ENCODE peak calls at places on chromosomes 4 and X, in seven cellular contexts. P, I, Y, U, J, W and L are unnamed samples. For H3K4me1, the result is how much of the 10 kb centered on the place peaks cover.

GRCh38 chr4:128512161-128512560 is 224.5 kb upstream of the PGRMC2 start:
- DNase-seq in J (no peak), Y (no peak), P (no peak), W (no peak), U (no peak), I (peak), L (no peak)

GRCh38 chr4:86895692-86896488 is 3.7 kb upstream of the C4orf36 start:
- DNase-seq in Y (peak), I (peak), J (no peak), U (no peak), W (peak), P (peak), L (peak)

GRCh38 chr4:170022211-170022610 is 4.0 kb downstream of the MFAP3L start:
- DNase-seq in U (no peak), Y (no peak), W (no peak), I (no peak), J (no peak), P (no peak), L (no peak)

GRCh38 chr4:169774466-169775445 is 17.0 kb upstream of the HPF1 start:
- DNase-seq in I (peak), J (peak), W (no peak), Y (no peak), P (no peak), U (no peak), L (peak)

GRCh38 chr4:86876894-86877685 is 15.1 kb downstream of the C4orf36 start:
- DNase-seq in W (no peak), U (no peak), I (peak), P (no peak), J (no peak), Y (no peak), L (no peak)

GRCh38 chrX:41336447-41336846 is 2.5 kb downstream of the DDX3X start:
- DNase-seq in U (no peak), I (no peak), P (no peak), W (no peak), J (peak), Y (no peak), L (no peak)

GRCh38 chr4:138158746-138159297 is 83.3 kb downstream of the SLC7A11 start:
- DNase-seq in P (no peak), Y (peak), I (peak), J (no peak), W (peak), U (no peak), L (no peak)

GRCh38 chrX:69019073-69019890 is 146.0 kb downstream of the PJA1 start:
- DNase-seq in Y (no peak), J (no peak), U (no peak), P (no peak), I (no peak), W (no peak), L (no peak)

GRCh38 chr4:55386840-55387239 is 8.9 kb upstream of the TMEM165 start:
- DNase-seq in W (no peak), J (no peak), U (peak), I (no peak), P (no peak), Y (no peak), L (no peak)

GRCh38 chr4:24963277-24963676 is 50.4 kb upstream of the CCDC149 start:
- DNase-seq in J (peak), I (no peak), W (no peak), P (no peak), U (no peak), Y (no peak), L (no peak)

GRCh38 chr4:128553665-128554515 is 255.6 kb upstream of the JADE1 start:
- DNase-seq in U (no peak), I (no peak), J (no peak), Y (no peak), P (no peak), W (peak), L (no peak)

GRCh38 chr4:114600672-114601071 is 2.1 kb downstream of the UGT8 start:
- DNase-seq in Y (no peak), U (no peak), P (no peak), J (no peak), I (no peak), W (no peak), L (no peak)

GRCh38 chr4:73729534-73730165 is 10.7 kb upstream of the CXCL8 start:
- DNase-seq in W (peak), I (peak), Y (peak), P (peak), U (peak), J (peak), L (peak)

GRCh38 chr4:86449746-86450145 is 89.9 kb upstream of the MAPK10 start:
- DNase-seq in Y (no peak), P (no peak), I (no peak), W (no peak), U (no peak), J (no peak), L (no peak)

GRCh38 chr4:103099691-103100392 is at the start of gene BDH2:
- DNase-seq in J (peak), Y (peak), P (peak), W (peak), I (peak), U (peak), L (peak)

GRCh38 chr4:14177987-14178386 is 550.5 kb upstream of the BOD1L1 start:
- DNase-seq in I (no peak), P (no peak), Y (no peak), W (no peak), J (peak), U (no peak), L (no peak)

GRCh38 chrX:136209016-136209738 is 42.0 kb downstream of the MAP7D3 start:
- DNase-seq in P (peak), I (peak), Y (peak), W (peak), J (peak), U (no peak), L (peak)

GRCh38 chr4:163582688-163583087 is 88.2 kb downstream of the TMA16 start:
- DNase-seq in I (no peak), P (no peak), W (no peak), U (no peak), J (no peak), Y (no peak), L (no peak)

GRCh38 chrX:71550578-71550977 is 17.7 kb downstream of the OGT start:
- DNase-seq in P (no peak), Y (no peak), W (no peak), U (no peak), I (peak), J (no peak), L (no peak)

GRCh38 chr4:111215755-111216154 is 592.9 kb upstream of the PITX2 start:
- DNase-seq in W (no peak), U (no peak), P (no peak), Y (no peak), J (no peak), I (no peak), L (no peak)

GRCh38 chr4:10694151-10694825 is 9.7 kb upstream of the CLNK start:
- DNase-seq in I (no peak), P (no peak), W (no peak), Y (peak), J (no peak), U (no peak), L (no peak)

GRCh38 chrX:40006025-40007017 is 91.4 kb downstream of the BCOR start:
- DNase-seq in U (peak), P (no peak), J (peak), Y (no peak), W (no peak), I (peak), L (peak)

DNA sequence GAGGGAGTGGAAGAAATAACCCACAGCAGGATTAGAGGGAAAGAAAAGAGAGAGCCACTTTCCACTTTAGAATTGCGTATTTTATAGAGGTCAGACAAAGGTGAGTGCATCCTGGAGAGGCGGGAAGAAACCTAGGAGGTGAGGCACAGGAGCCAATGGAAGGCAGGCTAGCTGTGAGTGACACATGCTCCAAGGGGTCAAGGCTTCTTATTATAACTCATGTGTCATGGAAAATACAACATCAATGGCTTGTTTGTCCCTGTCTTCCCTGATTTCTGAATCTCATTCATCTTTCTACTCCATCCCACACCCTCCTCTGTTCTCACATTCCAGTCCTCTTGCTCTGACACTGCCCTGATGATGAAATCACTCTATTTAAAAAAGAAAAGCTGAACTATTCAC is 14.4 kb downstream of the ANXA3 start:
- DNase-seq in U (peak), Y (peak), I (peak), J (peak), W (peak), P (peak), L (no peak)
- H3K4me1 ChIP-seq in U (half or more), Y (under half), I (under half), J (under half), W (half or more), P (half or more), L (under half)

GRCh38 chr4:1871471-1872021 is 353 bp downstream of the NSD2 start:
- DNase-seq in Y (no peak), W (no peak), J (peak), P (no peak), U (no peak), I (peak), L (peak)
- H3K4me1 ChIP-seq in Y (under half), W (under half), J (under half), P (under half), U (under half), I (under half), L (under half)

DNA sequence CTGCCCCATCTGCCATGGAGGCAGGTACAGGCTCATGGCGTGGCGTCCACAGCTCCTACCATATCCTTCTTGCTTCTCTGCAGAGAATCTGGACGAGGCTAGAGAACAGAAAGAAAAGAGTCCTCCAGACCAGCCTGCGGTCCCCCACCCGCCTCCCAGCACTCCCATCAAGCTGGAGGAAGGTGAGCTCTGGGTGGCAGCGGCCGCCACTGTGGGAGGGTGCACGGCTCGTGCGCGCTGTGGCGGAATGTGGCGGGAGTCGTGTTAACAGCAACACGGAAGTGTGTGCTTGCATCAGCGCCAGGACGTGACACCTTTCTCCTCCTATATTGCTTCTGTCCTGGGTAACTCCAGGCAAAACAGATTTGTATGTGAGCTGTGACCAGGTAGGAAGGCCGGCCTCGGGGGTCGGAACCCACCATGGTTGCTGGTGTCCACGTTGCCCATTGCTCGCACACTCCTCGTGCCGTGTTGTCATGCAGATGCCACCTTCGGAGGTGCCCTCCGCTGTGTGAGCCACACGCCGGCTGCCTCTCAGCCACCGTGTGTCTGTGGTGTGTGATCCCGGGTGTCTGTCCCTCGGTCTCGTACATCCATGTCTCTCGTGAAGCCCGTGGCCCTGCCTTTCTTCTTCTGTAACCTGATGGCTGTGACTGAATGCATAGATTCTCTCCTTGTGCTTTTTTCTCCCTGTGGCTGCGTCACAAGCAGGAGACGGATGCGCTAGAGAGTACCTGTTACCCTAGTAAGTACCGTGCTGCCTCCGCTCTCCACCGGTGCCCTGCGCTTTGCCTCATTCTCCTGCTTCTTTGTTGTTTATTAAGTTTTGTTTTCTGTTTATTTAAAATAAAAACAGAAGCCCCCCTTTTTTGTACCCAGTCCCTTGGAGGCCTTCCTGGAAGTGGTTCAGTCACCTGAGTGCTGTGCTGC is 37.0 kb downstream of the NOP14 start:
- DNase-seq in J (peak), U (no peak), Y (no peak), I (no peak), P (no peak), W (no peak), L (no peak)
- H3K4me1 ChIP-seq in J (under half), U (under half), Y (under half), I (under half), P (under half), W (under half), L (under half)

DNA sequence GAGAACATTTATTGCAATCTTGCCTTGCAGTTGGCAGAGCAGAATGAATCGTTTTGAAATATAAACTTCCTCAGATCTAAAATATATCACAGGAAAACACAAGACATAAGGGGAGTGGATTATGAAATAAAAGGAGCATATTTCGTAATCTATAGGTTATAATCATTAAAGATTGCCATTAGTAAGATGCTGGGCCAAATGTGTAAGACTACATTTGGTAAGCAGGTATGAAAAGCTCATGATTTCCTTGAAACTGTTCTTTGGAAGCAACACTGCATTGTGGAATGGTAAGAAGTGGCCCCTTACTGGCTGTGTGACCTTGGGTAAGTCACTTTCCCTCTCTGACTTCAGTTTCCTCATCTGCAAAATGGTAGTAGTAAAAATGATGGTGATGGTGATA is 68.3 kb downstream of the AFF2 start:
- DNase-seq in U (no peak), I (no peak), Y (no peak), W (no peak), P (no peak), J (no peak), L (no peak)
- H3K4me1 ChIP-seq in U (under half), I (under half), Y (under half), W (under half), P (under half), J (under half), L (under half)

GRCh38 chrX:11704725-11705495 is 39.2 kb upstream of the ARHGAP6 start:
- DNase-seq in Y (peak), P (no peak), W (peak), J (peak), I (no peak), U (no peak), L (no peak)

GRCh38 chrX:11702965-11703631 is 37.4 kb upstream of the ARHGAP6 start:
- DNase-seq in I (no peak), Y (no peak), P (no peak), W (no peak), U (no peak), J (no peak), L (no peak)

GRCh38 chrX:11703855-11704254 is 38.1 kb upstream of the ARHGAP6 start:
- DNase-seq in Y (no peak), U (no peak), J (no peak), I (no peak), W (no peak), P (no peak), L (no peak)

GRCh38 chrX:11698747-11699146 is 33.0 kb upstream of the ARHGAP6 start:
- DNase-seq in W (no peak), J (no peak), U (no peak), Y (no peak), P (no peak), I (no peak), L (peak)

DNA sequence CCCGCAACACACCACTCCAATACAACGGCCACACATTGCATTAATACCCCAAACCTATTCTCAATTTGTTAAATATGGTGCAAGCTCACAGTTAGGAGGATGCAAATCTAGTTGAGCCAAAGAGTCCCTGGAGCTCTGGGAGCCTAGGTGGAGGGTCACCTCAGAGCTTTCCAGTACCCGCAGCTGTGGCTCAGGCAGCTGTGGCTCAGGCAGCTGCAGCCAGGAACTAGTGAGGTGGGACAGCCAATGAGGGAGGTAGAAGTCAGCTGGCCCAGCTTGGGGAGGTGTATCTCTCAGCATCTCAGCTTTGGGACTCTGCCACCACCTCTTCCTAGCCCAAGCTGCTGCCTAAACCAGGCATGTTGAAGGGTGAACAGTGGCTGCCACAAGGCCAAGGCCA is 36.7 kb upstream of the ARHGAP6 start:
- DNase-seq in U (no peak), Y (no peak), J (no peak), P (no peak), W (no peak), I (no peak), L (no peak)
- H3K4me1 ChIP-seq in U (under half), Y (under half), J (under half), P (under half), W (under half), I (under half), L (under half)

GRCh38 chr4:100828364-100828763 is 310.5 kb upstream of the EMCN start:
- DNase-seq in Y (no peak), J (no peak), U (no peak), I (no peak), P (no peak), W (no peak), L (no peak)

GRCh38 chr4:100828986-100829685 is 311.3 kb upstream of the EMCN start:
- DNase-seq in W (no peak), U (no peak), I (no peak), P (no peak), J (no peak), Y (no peak), L (peak)

GRCh38 chr4:100826067-100826466 is 308.2 kb upstream of the EMCN start:
- DNase-seq in Y (no peak), J (peak), U (no peak), W (no peak), P (no peak), I (no peak), L (no peak)

GRCh38 chr4:100826808-100827548 is 309.2 kb upstream of the EMCN start:
- DNase-seq in I (no peak), Y (no peak), J (no peak), P (no peak), W (no peak), U (no peak), L (no peak)

GRCh38 chr4:100827756-100828155 is 309.9 kb upstream of the EMCN start:
- DNase-seq in I (no peak), P (no peak), J (no peak), U (no peak), W (no peak), Y (no peak), L (no peak)
- H3K4me1 ChIP-seq in I (under half), P (under half), J (under half), U (under half), W (under half), Y (under half), L (under half)